ENCODE peak calls at places on chromosomes 12 and 14, in four cellular contexts. B is uterus, H is body of pancreas, A is breast epithelium. V is an unnamed sample.

GRCh38 chr14:70333289-70333688 is 26.2 kb downstream of the COX16 start:
- DNase-seq in A (no peak), H (no peak), B (no peak), V (no peak)

GRCh38 chr14:59438148-59438766 is 26.9 kb downstream of the GPR135 start:
- DNase-seq in B (no peak), H (no peak), A (no peak), V (no peak)

GRCh38 chr14:53510281-53510912 is 357.3 kb upstream of the DDHD1 start:
- DNase-seq in A (no peak), H (no peak), B (no peak), V (no peak)

GRCh38 chr14:105012171-105012985 is 8.5 kb downstream of the CDCA4 start:
- DNase-seq in B (no peak), H (no peak), A (no peak), V (no peak)

GRCh38 chr12:20525064-20525610 is 156.8 kb downstream of the PDE3A start:
- DNase-seq in A (no peak), H (no peak), B (no peak), V (no peak)

GRCh38 chr12:14883663-14884062 is 2.0 kb downstream of the MGP start:
- DNase-seq in A (no peak), B (no peak), H (no peak), V (no peak)

GRCh38 chr14:74190910-74191575 is 48.2 kb upstream of the VSX2 start:
- DNase-seq in A (no peak), B (no peak), H (no peak), V (no peak)

GRCh38 chr14:55194656-55195355 is 3.4 kb upstream of the DLGAP5 start:
- DNase-seq in A (no peak), B (no peak), H (no peak), V (no peak)

GRCh38 chr12:101829639-101830390 is 944 bp downstream of the GNPTAB start:
- DNase-seq in A (no peak), H (no peak), B (no peak), V (no peak)

GRCh38 chr12:14619731-14620501 is 52.2 kb upstream of the PLBD1 start:
- DNase-seq in A (no peak), H (peak; percentile 29), B (no peak), V (no peak)

GRCh38 chr12:40312982-40313576 is 88.3 kb downstream of the LRRK2 start:
- DNase-seq in H (no peak), A (no peak), B (no peak), V (no peak)

GRCh38 chr12:13101854-13102375 is 1.6 kb downstream of the GSG1 start:
- DNase-seq in A (peak; percentile 32), B (no peak), H (peak; percentile 41), V (no peak)

GRCh38 chr12:13100610-13100881 is 2.9 kb downstream of the GSG1 start:
- DNase-seq in B (no peak), A (no peak), H (no peak), V (no peak)

GRCh38 chr12:13102481-13103195 is 829 bp downstream of the GSG1 start:
- DNase-seq in A (no peak), B (no peak), H (no peak), V (no peak)

GRCh38 chr12:13099910-13100609 is 3.4 kb downstream of the GSG1 start:
- DNase-seq in B (no peak), A (no peak), H (no peak), V (no peak)

DNA sequence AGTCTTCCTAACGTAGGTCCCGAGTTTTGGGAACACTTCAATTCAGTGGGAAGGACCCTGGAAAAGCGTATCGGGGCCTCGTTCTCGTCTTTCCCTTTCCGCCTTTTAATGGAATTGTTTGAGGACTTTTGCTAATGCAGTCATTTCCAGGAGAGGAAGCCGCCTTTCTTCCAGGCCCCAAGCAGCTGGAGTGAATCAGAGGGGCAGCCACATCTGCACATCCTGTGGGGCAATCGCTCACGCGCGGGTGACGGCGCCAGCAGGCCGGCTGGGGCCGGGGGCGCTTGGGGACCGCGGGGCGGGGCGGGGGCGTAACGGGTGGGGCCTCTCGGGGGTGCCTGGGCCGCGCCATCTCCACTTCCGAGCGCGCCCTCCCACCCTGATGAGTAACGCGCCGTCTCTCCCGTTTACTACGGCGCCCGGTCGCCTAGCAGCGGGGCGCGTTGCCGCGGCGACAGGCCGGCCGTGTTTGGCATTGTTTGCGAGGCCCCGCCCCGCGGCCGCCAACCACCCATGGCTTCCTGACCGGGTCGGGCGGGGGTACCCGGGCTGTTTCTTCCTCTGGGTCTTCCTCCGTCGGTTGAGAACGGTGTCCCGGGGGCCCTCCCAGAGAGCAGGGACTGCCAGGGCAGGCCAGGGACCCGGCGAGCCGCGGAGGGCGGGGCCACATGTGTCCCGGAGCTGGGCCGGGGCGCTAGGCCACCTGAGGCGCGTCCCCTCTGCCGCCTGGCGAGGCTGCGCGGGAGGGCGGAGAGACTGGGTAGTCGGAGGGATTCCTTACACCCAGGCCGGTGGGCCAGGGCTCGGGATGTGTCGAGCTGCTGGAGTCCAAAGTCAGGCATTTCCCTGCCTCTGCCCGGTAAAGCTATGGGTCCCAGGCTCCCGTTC is 2.3 kb downstream of the GSG1 start:
- DNase-seq in B (peak; percentile 90), A (peak; percentile 92), H (peak; percentile 91), V (peak; percentile 93)
- TF ChIP-seq POLR2A in B (peak; percentile 56), A (peak; percentile 47), H (peak; percentile 47), V (no peak)

DNA sequence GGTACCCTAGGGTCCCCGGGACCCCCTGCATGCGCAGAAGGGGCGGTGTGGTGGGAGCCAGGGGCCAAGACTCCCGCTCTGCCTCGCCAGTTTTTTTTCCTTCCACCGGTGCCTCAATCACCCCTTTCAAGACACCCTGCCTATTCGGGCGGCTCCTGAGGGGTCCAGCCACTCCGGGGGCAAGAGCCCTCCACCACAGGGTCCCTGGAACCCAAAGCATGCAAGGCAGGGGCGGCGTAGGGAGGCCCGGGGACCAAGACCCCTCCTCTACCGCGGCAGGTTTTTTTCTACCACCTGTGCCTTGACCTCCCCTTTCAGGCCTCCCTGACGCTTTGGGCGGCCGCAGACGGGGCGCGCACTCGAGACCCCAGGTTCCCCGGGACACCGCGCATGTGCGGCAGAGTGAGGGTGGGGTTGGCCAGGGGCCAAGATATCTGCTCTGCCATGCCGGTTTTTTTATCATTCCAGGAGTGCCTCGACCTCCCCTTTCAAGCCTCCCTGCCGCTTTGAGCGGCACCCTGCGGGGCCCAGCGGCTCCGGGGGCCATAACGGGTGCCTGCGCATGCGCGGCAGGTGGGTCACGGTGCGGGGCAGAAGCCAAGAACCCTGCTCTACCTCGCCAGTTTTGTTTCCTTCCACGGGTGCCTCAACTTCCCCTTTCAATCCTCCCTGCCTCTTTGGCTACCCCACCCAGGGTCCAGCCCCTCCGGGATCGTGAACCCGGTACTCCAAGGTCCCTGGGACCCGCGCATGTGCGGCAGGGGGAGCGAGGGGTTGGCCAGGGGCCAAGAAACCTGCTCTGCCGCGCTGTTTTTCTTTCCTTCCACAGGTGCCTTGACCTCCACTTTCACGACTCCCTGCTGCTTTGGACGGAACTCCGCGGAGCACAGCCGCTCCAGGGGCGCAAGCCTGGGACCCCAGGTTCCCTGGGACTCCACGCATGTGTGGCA is 328.1 kb downstream of the ALG10 start:
- DNase-seq in B (no peak), H (no peak), A (no peak), V (no peak)
- TF ChIP-seq POLR2A in B (no peak), H (no peak), A (no peak), V (no peak)

GRCh38 chr12:10128687-10129086 is 1.3 kb downstream of the CLEC7A start:
- DNase-seq in H (peak; percentile 56), A (no peak), B (no peak), V (no peak)
- TF ChIP-seq POLR2A in H (no peak), A (no peak), B (no peak), V (no peak)

GRCh38 chr12:57126561-57126960 is 1.7 kb upstream of the LRP1 start:
- DNase-seq in H (no peak), B (no peak), A (no peak), V (no peak)

GRCh38 chr12:57128519-57129247 is 400 bp downstream of the LRP1 start:
- DNase-seq in H (no peak), A (no peak), B (no peak), V (no peak)

GRCh38 chr12:57127710-57128518 is at the start of gene LRP1:
- DNase-seq in H (peak; percentile 82), A (peak; percentile 87), B (peak; percentile 90), V (peak; percentile 79)

GRCh38 chr12:57126061-57126460 is 2.2 kb upstream of the LRP1 start:
- DNase-seq in B (no peak), H (no peak), A (no peak), V (no peak)

GRCh38 chr12:57127101-57127709 is 1.1 kb upstream of the LRP1 start:
- DNase-seq in B (peak; percentile 72), H (peak; percentile 88), A (peak; percentile 78), V (peak; percentile 91)
- TF ChIP-seq POLR2A in B (no peak), H (peak; percentile 47), A (no peak), V (no peak)

GRCh38 chr12:108729612-108730336 is 1.5 kb downstream of the CORO1C start:
- DNase-seq in H (peak; percentile 9), B (no peak), A (no peak), V (no peak)
- TF ChIP-seq POLR2A in H (no peak), B (no peak), A (no peak), V (no peak)

GRCh38 chr12:122275459-122275858 is 9.2 kb upstream of the VPS33A start:
- DNase-seq in H (no peak), B (no peak), A (no peak), V (no peak)
- TF ChIP-seq POLR2A in H (no peak), B (no peak), A (no peak), V (no peak)

DNA sequence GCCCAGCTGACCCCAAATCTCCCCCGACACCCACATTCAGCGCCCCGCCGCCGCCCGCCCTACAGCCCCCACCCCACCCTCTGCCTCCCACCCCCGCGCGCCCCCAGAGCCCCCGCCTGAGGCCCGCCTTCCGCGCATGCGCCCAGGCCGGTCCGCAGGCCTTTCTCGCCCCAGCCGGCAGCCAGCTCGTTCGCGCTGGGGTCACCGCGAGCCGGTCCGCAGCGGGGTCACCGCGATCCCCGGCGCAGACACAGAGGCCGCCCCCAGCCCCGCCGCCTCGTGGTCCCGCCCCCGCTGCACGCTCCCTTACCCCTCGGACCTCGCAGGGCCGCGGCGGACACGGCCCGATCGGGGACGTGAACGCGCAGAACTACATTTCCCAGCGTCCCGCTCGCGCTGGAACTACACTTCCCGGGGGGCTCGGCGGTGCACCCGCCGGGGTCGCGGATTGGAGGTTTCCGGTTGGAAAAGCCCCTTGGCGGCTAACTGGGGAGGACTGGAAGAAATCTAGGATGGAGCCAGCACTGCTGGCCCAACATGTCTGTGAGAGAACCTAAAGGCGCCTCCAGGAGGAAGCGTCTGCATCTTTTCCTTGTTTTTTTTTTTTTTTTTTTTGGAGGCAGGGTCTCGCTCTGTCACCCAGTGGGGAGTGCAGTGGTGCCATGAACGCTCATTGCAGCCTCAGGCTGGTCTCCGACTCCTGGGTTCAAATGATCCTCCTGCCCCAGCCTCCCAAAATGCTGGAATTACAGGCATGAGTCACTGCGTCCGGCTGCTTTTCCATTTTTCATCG is at the start of gene ZNF605:
- DNase-seq in H (peak; percentile 87), B (peak; percentile 85), A (peak; percentile 57), V (peak; percentile 80)
- TF ChIP-seq POLR2A in H (no peak), B (peak; percentile 26), A (no peak), V (no peak)

GRCh38 chr12:110501722-110502448 is at the start of the genes RAD9B and VPS29:
- DNase-seq in B (peak; percentile 97), H (peak; percentile 98), A (peak; percentile 97), V (peak; percentile 98)
- TF ChIP-seq POLR2A in B (peak; percentile 83), H (peak; percentile 80), A (peak; percentile 85), V (no peak)

GRCh38 chr12:12724421-12725085 is 7.4 kb downstream of the CDKN1B start:
- DNase-seq in H (no peak), A (no peak), B (no peak), V (no peak)

GRCh38 chr12:12722351-12723146 is 5.4 kb downstream of the CDKN1B start:
- DNase-seq in H (no peak), B (no peak), A (no peak), V (no peak)

GRCh38 chr12:12725086-12725955 is 8.2 kb downstream of the CDKN1B start:
- DNase-seq in H (peak; percentile 98), B (peak; percentile 97), A (peak; percentile 94), V (peak; percentile 98)

GRCh38 chr12:12723147-12723680 is 6.0 kb downstream of the CDKN1B start:
- DNase-seq in A (no peak), H (no peak), B (no peak), V (no peak)

GRCh38 chr12:12723681-12724420 is 6.7 kb downstream of the CDKN1B start:
- DNase-seq in B (peak; percentile 54), A (no peak), H (peak; percentile 40), V (no peak)
- TF ChIP-seq POLR2A in B (peak; percentile 40), A (no peak), H (peak; percentile 14), V (no peak)